ENCODE peak calls at places on chromosomes 13 and 19, in eight cellular contexts. One of them, this sample, is unnamed.

GRCh38 chr13:28505543-28506135 is 10.7 kb upstream of the FLT1 start:
- DNase-seq in suprapubic skin: no peak
- DNase-seq in HCT116: no peak
- DNase-seq in breast epithelium: no peak
- DNase-seq in stomach: no peak
- DNase-seq in GM23338: no peak
- DNase-seq in SK-N-SH: no peak
- DNase-seq in transverse colon: no peak
- DNase-seq in this sample: no peak

GRCh38 chr13:40933508-40933907 is 85.6 kb downstream of the ELF1 start:
- DNase-seq in suprapubic skin: no peak
- DNase-seq in HCT116: no peak
- DNase-seq in breast epithelium: no peak
- DNase-seq in stomach: no peak
- DNase-seq in GM23338: no peak
- DNase-seq in SK-N-SH: no peak
- DNase-seq in transverse colon: no peak
- DNase-seq in this sample: no peak

GRCh38 chr19:51733742-51734522 is 10.1 kb upstream of the HAS1 start:
- DNase-seq in suprapubic skin: no peak
- DNase-seq in HCT116: no peak
- DNase-seq in breast epithelium: no peak
- DNase-seq in stomach: no peak
- DNase-seq in GM23338: peak; percentile 62
- DNase-seq in SK-N-SH: no peak
- DNase-seq in transverse colon: no peak
- DNase-seq in this sample: no peak

GRCh38 chr13:53005631-53006030 is 23.0 kb upstream of the OLFM4 start:
- DNase-seq in suprapubic skin: no peak
- DNase-seq in HCT116: no peak
- DNase-seq in breast epithelium: no peak
- DNase-seq in stomach: no peak
- DNase-seq in GM23338: no peak
- DNase-seq in SK-N-SH: peak; percentile 27
- DNase-seq in transverse colon: no peak
- DNase-seq in this sample: no peak

GRCh38 chr19:52897149-52897935 is at the start of gene ZNF320:
- DNase-seq in suprapubic skin: peak; percentile 98
- DNase-seq in HCT116: peak; percentile 85
- DNase-seq in breast epithelium: peak; percentile 96
- DNase-seq in stomach: peak; percentile 98
- DNase-seq in GM23338: peak; percentile 99
- DNase-seq in SK-N-SH: peak; percentile 98
- DNase-seq in transverse colon: peak; percentile 97
- DNase-seq in this sample: peak; percentile 97

GRCh38 chr19:54923276-54923675 is 17.3 kb downstream of the NCR1 start:
- DNase-seq in suprapubic skin: no peak
- DNase-seq in HCT116: no peak
- DNase-seq in breast epithelium: no peak
- DNase-seq in stomach: no peak
- DNase-seq in GM23338: no peak
- DNase-seq in SK-N-SH: no peak
- DNase-seq in transverse colon: no peak
- DNase-seq in this sample: no peak

GRCh38 chr13:114118763-114119123 is 13.7 kb downstream of the RASA3 start:
- DNase-seq in suprapubic skin: no peak
- DNase-seq in HCT116: no peak
- DNase-seq in breast epithelium: no peak
- DNase-seq in stomach: no peak
- DNase-seq in GM23338: no peak
- DNase-seq in SK-N-SH: peak; percentile 43
- DNase-seq in transverse colon: no peak
- DNase-seq in this sample: no peak

GRCh38 chr19:2270157-2270571 is 11.8 kb downstream of the PEAK3 start:
- DNase-seq in suprapubic skin: peak; percentile 92
- DNase-seq in HCT116: no peak
- DNase-seq in breast epithelium: no peak
- DNase-seq in stomach: no peak
- DNase-seq in GM23338: no peak
- DNase-seq in SK-N-SH: no peak
- DNase-seq in transverse colon: peak; percentile 54
- DNase-seq in this sample: no peak

GRCh38 chr13:49206641-49207040 is 13.5 kb upstream of the MLNR start:
- DNase-seq in suprapubic skin: no peak
- DNase-seq in HCT116: no peak
- DNase-seq in breast epithelium: no peak
- DNase-seq in stomach: no peak
- DNase-seq in GM23338: no peak
- DNase-seq in SK-N-SH: no peak
- DNase-seq in transverse colon: no peak
- DNase-seq in this sample: no peak

GRCh38 chr13:96652506-96652905 is 341.8 kb downstream of the OXGR1 start:
- DNase-seq in suprapubic skin: no peak
- DNase-seq in HCT116: no peak
- DNase-seq in breast epithelium: no peak
- DNase-seq in stomach: no peak
- DNase-seq in GM23338: no peak
- DNase-seq in SK-N-SH: no peak
- DNase-seq in transverse colon: no peak
- DNase-seq in this sample: no peak

GRCh38 chr13:66353664-66354063 is 876.5 kb downstream of the PCDH9 start:
- DNase-seq in suprapubic skin: no peak
- DNase-seq in HCT116: no peak
- DNase-seq in breast epithelium: no peak
- DNase-seq in stomach: no peak
- DNase-seq in GM23338: no peak
- DNase-seq in SK-N-SH: no peak
- DNase-seq in transverse colon: no peak
- DNase-seq in this sample: no peak

DNA sequence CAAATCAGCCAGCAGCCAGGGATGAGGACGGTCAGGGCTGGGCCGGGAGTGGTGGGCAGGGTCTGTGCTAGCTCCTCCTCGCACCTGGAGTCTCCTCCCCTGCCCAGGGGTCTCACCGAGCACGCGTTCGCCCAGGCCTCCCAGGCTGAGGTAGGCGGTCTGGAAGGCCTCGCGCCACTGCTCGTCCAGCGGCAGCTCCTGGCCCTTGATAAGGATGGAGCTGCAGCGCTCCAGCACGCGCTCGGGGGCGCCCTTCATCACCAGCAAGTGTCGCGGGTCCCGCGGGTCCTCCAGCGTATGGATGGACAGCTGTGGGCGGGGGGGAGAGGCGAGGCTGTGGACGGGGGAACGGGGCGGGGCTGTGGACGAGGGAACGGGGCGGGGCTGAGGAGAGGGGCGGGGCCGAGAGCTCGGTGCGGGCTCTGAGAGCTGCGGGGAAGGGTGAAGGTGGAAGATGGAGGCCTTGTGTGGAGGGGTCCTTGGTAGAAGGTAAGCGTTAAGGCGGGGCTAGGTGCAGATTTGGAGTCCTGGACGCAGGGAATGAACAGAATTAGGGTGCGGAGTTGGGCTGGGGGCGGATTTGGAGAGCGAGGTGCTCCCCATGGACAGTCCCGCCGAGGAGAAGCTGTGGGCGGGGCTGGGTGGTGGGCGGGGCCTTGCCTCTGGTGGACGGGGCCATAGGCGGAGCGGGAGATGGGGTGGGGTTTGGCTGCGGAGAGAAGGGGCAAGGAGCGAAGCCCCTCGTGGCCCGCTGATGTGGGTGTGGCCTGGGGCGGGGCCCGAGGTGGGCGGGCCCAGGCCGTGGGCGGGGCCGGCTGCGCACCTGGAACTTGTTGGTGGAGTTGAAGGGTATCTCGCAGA is 5.7 kb downstream of the ATP4A start:
- DNase-seq in suprapubic skin: no peak
- DNase-seq in HCT116: peak; percentile 51
- DNase-seq in breast epithelium: peak; percentile 72
- DNase-seq in stomach: peak; percentile 73
- DNase-seq in GM23338: peak; percentile 95
- DNase-seq in SK-N-SH: peak; percentile 96
- DNase-seq in transverse colon: peak; percentile 50
- DNase-seq in this sample: peak; percentile 55
- TF ChIP-seq POLR2AphosphoS5 in suprapubic skin: no peak
- TF ChIP-seq POLR2AphosphoS5 in HCT116: no peak
- TF ChIP-seq POLR2AphosphoS5 in breast epithelium: no peak
- TF ChIP-seq POLR2AphosphoS5 in stomach: no peak
- TF ChIP-seq POLR2AphosphoS5 in GM23338: no peak
- TF ChIP-seq POLR2AphosphoS5 in SK-N-SH: no peak
- TF ChIP-seq POLR2AphosphoS5 in transverse colon: no peak
- TF ChIP-seq POLR2AphosphoS5 in this sample: no peak

GRCh38 chr13:43874512-43875092 is 4.9 kb downstream of the CCDC122 start:
- DNase-seq in suprapubic skin: no peak
- DNase-seq in HCT116: no peak
- DNase-seq in breast epithelium: no peak
- DNase-seq in stomach: no peak
- DNase-seq in GM23338: peak; percentile 31
- DNase-seq in SK-N-SH: peak; percentile 11
- DNase-seq in transverse colon: no peak
- DNase-seq in this sample: no peak
- TF ChIP-seq CTCF in suprapubic skin: peak; percentile 22
- TF ChIP-seq CTCF in HCT116: peak; percentile 33
- TF ChIP-seq CTCF in breast epithelium: no peak
- TF ChIP-seq CTCF in stomach: no peak
- TF ChIP-seq CTCF in GM23338: no peak
- TF ChIP-seq CTCF in SK-N-SH: peak; percentile 75
- TF ChIP-seq CTCF in transverse colon: peak; percentile 62
- TF ChIP-seq CTCF in this sample: peak; percentile 31

DNA sequence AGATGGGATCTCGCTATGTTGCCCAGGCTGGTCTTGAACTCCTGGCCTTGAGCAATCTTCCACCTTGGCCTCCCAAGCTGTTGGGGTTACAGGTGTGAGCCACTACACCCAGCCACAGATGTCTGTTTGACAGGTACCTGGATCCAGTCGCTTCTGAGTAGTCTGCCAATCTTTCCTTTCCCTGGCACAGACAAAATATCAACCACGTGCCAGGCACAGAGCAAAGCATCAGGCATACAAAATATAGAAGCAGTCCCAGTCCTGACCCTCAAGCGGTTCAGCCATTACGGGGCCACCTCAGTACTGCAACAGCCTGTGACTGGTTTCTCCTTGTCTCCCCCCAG is 3.8 kb downstream of the ELAVL1 start:
- DNase-seq in suprapubic skin: no peak
- DNase-seq in HCT116: no peak
- DNase-seq in breast epithelium: no peak
- DNase-seq in stomach: no peak
- DNase-seq in GM23338: no peak
- DNase-seq in SK-N-SH: no peak
- DNase-seq in transverse colon: no peak
- DNase-seq in this sample: no peak
- H3K4me3 ChIP-seq in suprapubic skin: peak overlapping the region; percentile 38
- H3K4me3 ChIP-seq in HCT116: peak overlapping the region; percentile 49
- H3K4me3 ChIP-seq in breast epithelium: peak overlapping the region; percentile 62
- H3K4me3 ChIP-seq in stomach: no peak overlapping the region
- H3K4me3 ChIP-seq in GM23338: peak overlapping the region; percentile 51
- H3K4me3 ChIP-seq in SK-N-SH: peak overlapping the region; percentile 55
- H3K4me3 ChIP-seq in transverse colon: no peak overlapping the region
- H3K4me3 ChIP-seq in this sample: peak overlapping the region; percentile 19

GRCh38 chr19:677201-677600 is 1.0 kb downstream of the FSTL3 start:
- DNase-seq in suprapubic skin: no peak
- DNase-seq in HCT116: no peak
- DNase-seq in breast epithelium: peak; percentile 75
- DNase-seq in stomach: peak; percentile 43
- DNase-seq in GM23338: no peak
- DNase-seq in SK-N-SH: peak; percentile 67
- DNase-seq in transverse colon: peak; percentile 63
- DNase-seq in this sample: peak; percentile 92

GRCh38 chr19:677601-678380 is 1.6 kb downstream of the FSTL3 start:
- DNase-seq in suprapubic skin: peak; percentile 77
- DNase-seq in HCT116: no peak
- DNase-seq in breast epithelium: no peak
- DNase-seq in stomach: no peak
- DNase-seq in GM23338: no peak
- DNase-seq in SK-N-SH: no peak
- DNase-seq in transverse colon: no peak
- DNase-seq in this sample: peak; percentile 79

GRCh38 chr19:674282-675151 is 1.7 kb upstream of the FSTL3 start:
- DNase-seq in suprapubic skin: no peak
- DNase-seq in HCT116: no peak
- DNase-seq in breast epithelium: no peak
- DNase-seq in stomach: no peak
- DNase-seq in GM23338: no peak
- DNase-seq in SK-N-SH: no peak
- DNase-seq in transverse colon: no peak
- DNase-seq in this sample: no peak

GRCh38 chr19:676007-676342 is 217 bp upstream of the FSTL3 start:
- DNase-seq in suprapubic skin: no peak
- DNase-seq in HCT116: no peak
- DNase-seq in breast epithelium: no peak
- DNase-seq in stomach: no peak
- DNase-seq in GM23338: no peak
- DNase-seq in SK-N-SH: no peak
- DNase-seq in transverse colon: peak; percentile 48
- DNase-seq in this sample: no peak

GRCh38 chr19:676343-677105 is at the start of gene FSTL3:
- DNase-seq in suprapubic skin: peak; percentile 78
- DNase-seq in HCT116: no peak
- DNase-seq in breast epithelium: no peak
- DNase-seq in stomach: no peak
- DNase-seq in GM23338: no peak
- DNase-seq in SK-N-SH: no peak
- DNase-seq in transverse colon: no peak
- DNase-seq in this sample: no peak
- TF ChIP-seq POLR2AphosphoS5 in suprapubic skin: no peak
- TF ChIP-seq POLR2AphosphoS5 in HCT116: peak; percentile 84
- TF ChIP-seq POLR2AphosphoS5 in breast epithelium: peak; percentile 51
- TF ChIP-seq POLR2AphosphoS5 in stomach: peak; percentile 49
- TF ChIP-seq POLR2AphosphoS5 in GM23338: no peak
- TF ChIP-seq POLR2AphosphoS5 in SK-N-SH: peak; percentile 63
- TF ChIP-seq POLR2AphosphoS5 in transverse colon: peak; percentile 74
- TF ChIP-seq POLR2AphosphoS5 in this sample: peak; percentile 55

DNA sequence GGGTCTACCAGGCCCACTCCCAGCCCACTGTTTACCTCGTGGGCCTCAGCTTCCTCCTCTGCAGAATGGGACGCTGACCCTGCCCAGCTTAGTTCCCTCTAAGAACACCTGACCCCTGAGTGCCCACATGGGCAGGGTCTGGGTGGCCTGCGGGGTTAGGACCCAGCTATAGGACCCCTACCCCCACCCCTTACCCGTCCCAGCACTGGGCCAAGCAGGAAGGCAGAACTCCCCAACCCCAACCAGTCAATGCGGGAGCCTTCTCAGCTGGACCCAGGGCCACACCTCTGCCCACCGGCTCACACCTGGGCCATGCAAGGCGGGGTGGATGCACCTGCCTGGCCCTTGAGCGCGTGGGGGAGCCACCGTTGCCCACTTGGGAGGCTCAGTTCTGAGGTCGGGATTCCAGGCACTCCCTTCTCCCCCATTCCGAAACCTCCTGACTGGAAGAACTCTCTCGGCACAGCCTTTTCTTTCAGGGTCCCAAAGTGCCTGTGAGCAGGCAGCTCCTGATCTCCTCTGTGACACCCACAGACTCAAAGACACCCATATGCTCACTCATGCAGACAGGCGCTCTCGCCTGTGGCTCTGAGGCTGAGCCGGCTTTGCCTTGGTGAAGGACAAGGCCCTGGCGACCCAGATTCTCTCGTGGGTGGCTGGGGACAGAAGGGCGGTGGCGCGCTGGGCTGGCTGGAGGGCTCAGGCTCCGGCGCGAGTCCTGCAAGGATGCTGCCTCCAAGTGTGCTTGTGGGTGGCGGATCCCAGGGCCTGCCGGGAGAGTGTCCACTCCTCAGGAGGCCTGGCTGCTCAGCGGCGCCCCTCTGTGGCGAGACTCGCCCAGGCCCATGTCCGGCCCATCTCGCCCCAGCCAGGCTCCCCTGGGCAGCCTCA is 27.9 kb upstream of the PARP4 start:
- DNase-seq in suprapubic skin: no peak
- DNase-seq in HCT116: no peak
- DNase-seq in breast epithelium: no peak
- DNase-seq in stomach: no peak
- DNase-seq in GM23338: peak; percentile 87
- DNase-seq in SK-N-SH: peak; percentile 51
- DNase-seq in transverse colon: no peak
- DNase-seq in this sample: no peak
- TF ChIP-seq CTCF in suprapubic skin: no peak
- TF ChIP-seq CTCF in HCT116: peak; percentile 49
- TF ChIP-seq CTCF in breast epithelium: no peak
- TF ChIP-seq CTCF in stomach: no peak
- TF ChIP-seq CTCF in GM23338: peak; percentile 78
- TF ChIP-seq CTCF in SK-N-SH: peak; percentile 29
- TF ChIP-seq CTCF in transverse colon: no peak
- TF ChIP-seq CTCF in this sample: no peak